ENCODE peak calls at places on chromosome 21, in five cellular contexts. Y, G, D, N and K are unnamed samples.

GRCh38 chr21:37208056-37208705 is 59.0 kb downstream of the VPS26C start:
- DNase-seq in G (no peak), D (peak; percentile 76), N (peak; percentile 44), Y (peak; percentile 91), K (peak; percentile 74)

GRCh38 chr21:34796518-34797201 is 127.9 kb downstream of the CLIC6 start:
- DNase-seq in N (no peak), D (no peak), G (peak; percentile 26), Y (no peak), K (peak; percentile 91)

GRCh38 chr21:45264919-45265515 is 22.7 kb downstream of the POFUT2 start:
- DNase-seq in N (no peak), D (no peak), G (no peak), Y (peak; percentile 56), K (no peak)

GRCh38 chr21:41745971-41746743 is 20.7 kb downstream of the RIPK4 start:
- DNase-seq in N (no peak), D (no peak), Y (no peak), G (no peak), K (no peak)

GRCh38 chr21:45136927-45137611 is 62.7 kb downstream of the ADARB1 start:
- DNase-seq in N (peak; percentile 82), D (peak; percentile 91), Y (peak; percentile 93), G (peak; percentile 92), K (peak; percentile 93)

GRCh38 chr21:17585875-17586450 is 26.7 kb downstream of the BTG3 start:
- DNase-seq in D (no peak), G (peak; percentile 73), Y (no peak), N (peak; percentile 14), K (peak; percentile 67)

GRCh38 chr21:45977396-45977795 is 4.2 kb upstream of the COL6A1 start:
- DNase-seq in G (no peak), D (peak; percentile 51), N (peak; percentile 39), Y (peak; percentile 67), K (peak; percentile 52)

GRCh38 chr21:38488640-38489282 is 9.5 kb downstream of the ERG start:
- DNase-seq in D (no peak), N (no peak), G (peak; percentile 51), Y (no peak), K (no peak)

GRCh38 chr21:14078746-14079375 is 131.9 kb downstream of the LIPI start:
- DNase-seq in Y (no peak), G (no peak), D (no peak), N (no peak), K (no peak)

GRCh38 chr21:30434033-30434631 is 4.1 kb downstream of the KRTAP13-4 start:
- DNase-seq in N (peak; percentile 3), G (peak; percentile 78), Y (no peak), D (no peak), K (peak; percentile 54)

GRCh38 chr21:38989745-38990423 is 184.2 kb downstream of the ETS2 start:
- DNase-seq in Y (no peak), G (peak; percentile 48), D (peak; percentile 47), N (peak; percentile 71), K (peak; percentile 91)

GRCh38 chr21:45580181-45580575 is 37.9 kb upstream of the SLC19A1 start:
- DNase-seq in Y (peak; percentile 37), D (no peak), G (no peak), N (no peak), K (no peak)